ENCODE peak calls at places on chromosomes 12 and 14, in seven cellular contexts. J is GM23338; A is WTC11; Y is anterior cingulate cortex; P is activated naive CD4-positive, alpha-beta T cell; G is CD4-positive, CD25-positive, alpha-beta regulatory T cell; Q is astrocyte of the cerebellum. K is an unnamed sample.

GRCh38 chr12:69274861-69275260 is 35.5 kb downstream of the CPSF6 start:
- DNase-seq in Q (no peak), J (no peak), P (no peak), A (no peak), G (no peak), Y (no peak), K (peak)

GRCh38 chr14:78075610-78076277 is 94.4 kb upstream of the NRXN3 start:
- DNase-seq in Y (no peak), J (no peak), G (no peak), Q (no peak), A (no peak), P (no peak), K (no peak)

GRCh38 chr12:131121705-131122405 is 168.1 kb downstream of the ADGRD1 start:
- DNase-seq in Q (no peak), A (no peak), Y (no peak), P (no peak), G (no peak), J (no peak), K (no peak)

GRCh38 chr12:121190523-121191031 is 19.4 kb upstream of the P2RX4 start:
- DNase-seq in P (no peak), A (no peak), Y (no peak), J (peak), Q (peak), G (no peak), K (peak)

GRCh38 chr12:12714276-12715001 is 2.7 kb upstream of the CDKN1B start:
- DNase-seq in P (peak), J (peak), Y (no peak), Q (no peak), G (peak), A (no peak), K (peak)

GRCh38 chr12:2959508-2960431 is 573 bp downstream of the TEAD4 start:
- DNase-seq in J (peak), A (peak), Q (no peak), G (no peak), P (no peak), Y (no peak), K (peak)

GRCh38 chr14:75144944-75145343 is 18.1 kb upstream of the NEK9 start:
- DNase-seq in G (no peak), Q (no peak), J (no peak), A (no peak), P (no peak), Y (no peak), K (no peak)

GRCh38 chr14:76022991-76023390 is 37.4 kb downstream of the IFT43 start:
- DNase-seq in J (no peak), G (no peak), Q (no peak), A (no peak), P (no peak), Y (no peak), K (no peak)

GRCh38 chr12:110314308-110314707 is 33.3 kb downstream of the ATP2A2 start:
- DNase-seq in Y (no peak), G (no peak), A (no peak), J (no peak), Q (no peak), P (no peak), K (peak)

GRCh38 chr12:96053476-96054261 is 18.3 kb upstream of the LTA4H start:
- DNase-seq in Q (no peak), G (no peak), P (no peak), J (no peak), Y (no peak), A (no peak), K (no peak)

GRCh38 chr14:65062096-65063075 is 39.9 kb downstream of the MAX start:
- DNase-seq in G (no peak), J (no peak), Y (no peak), P (no peak), A (no peak), Q (no peak), K (peak)

GRCh38 chr14:30621354-30621953 is 665 bp upstream of the SCFD1 start:
- DNase-seq in P (peak), G (peak), Y (no peak), J (peak), A (no peak), Q (no peak), K (no peak)

GRCh38 chr14:56304456-56304855 is 186.2 kb downstream of the PELI2 start:
- DNase-seq in J (no peak), Y (no peak), A (no peak), Q (peak), G (no peak), P (no peak), K (peak)

GRCh38 chr12:30926243-30927209 is at the start of gene TSPAN11:
- DNase-seq in Y (no peak), J (peak), G (no peak), A (peak), Q (no peak), P (no peak), K (peak)

GRCh38 chr12:32115404-32116104 is 8.9 kb downstream of the BICD1 start:
- DNase-seq in J (no peak), P (no peak), Q (peak), A (no peak), Y (no peak), G (no peak), K (peak)

GRCh38 chr12:74337951-74338350 is 199.7 kb upstream of the ATXN7L3B start:
- DNase-seq in J (no peak), Y (no peak), A (no peak), G (no peak), Q (no peak), P (no peak), K (peak)

GRCh38 chr14:22561661-22562579 is 27.1 kb downstream of the DAD1 start:
- DNase-seq in G (peak), Q (no peak), P (peak), J (no peak), A (no peak), Y (no peak), K (peak)

GRCh38 chr12:92581579-92581978 is 121.2 kb upstream of the PLEKHG7 start:
- DNase-seq in P (no peak), G (no peak), A (no peak), Q (no peak), J (no peak), Y (no peak), K (no peak)

GRCh38 chr12:108643941-108644742 is 10.4 kb upstream of the SELPLG start:
- DNase-seq in A (no peak), Q (no peak), J (no peak), G (no peak), Y (no peak), P (no peak), K (peak)

GRCh38 chr12:53560386-53560785 is 53.1 kb upstream of the NPFF start:
- DNase-seq in Q (peak), P (no peak), A (no peak), J (no peak), Y (no peak), G (no peak), K (peak)

GRCh38 chr12:114393569-114393968 is 12.4 kb downstream of the TBX5 start:
- DNase-seq in P (no peak), G (no peak), J (peak), Y (no peak), A (no peak), Q (no peak), K (no peak)

GRCh38 chr12:29220632-29221336 is 71.7 kb downstream of the FAR2 start:
- DNase-seq in Q (no peak), P (no peak), J (no peak), A (no peak), G (no peak), Y (no peak), K (no peak)

GRCh38 chr12:11763760-11764520 is 114.5 kb downstream of the ETV6 start:
- DNase-seq in G (no peak), J (no peak), P (no peak), Q (peak), A (no peak), Y (no peak), K (peak)

GRCh38 chr14:22509751-22510300 is 79.2 kb downstream of the DAD1 start:
- DNase-seq in Y (no peak), A (no peak), Q (no peak), G (no peak), J (no peak), P (no peak), K (no peak)

GRCh38 chr12:19544351-19544750 is 105.1 kb downstream of the AEBP2 start:
- DNase-seq in G (no peak), A (no peak), Q (no peak), P (no peak), J (no peak), Y (no peak), K (no peak)

GRCh38 chr14:38197761-38198345 is 9.9 kb upstream of the SSTR1 start:
- DNase-seq in G (no peak), P (no peak), A (no peak), Y (no peak), J (peak), Q (no peak), K (no peak)

GRCh38 chr12:121537814-121538698 is 42.8 kb downstream of the KDM2B start:
- DNase-seq in Y (no peak), P (peak), G (peak), A (no peak), Q (no peak), J (no peak), K (no peak)

GRCh38 chr14:65230287-65230728 is 128.0 kb upstream of the MAX start:
- DNase-seq in G (no peak), J (no peak), P (no peak), A (no peak), Q (no peak), Y (peak), K (no peak)

GRCh38 chr14:96268426-96269358 is 12.7 kb downstream of the BDKRB1 start:
- DNase-seq in A (no peak), G (no peak), P (no peak), Q (peak), J (no peak), Y (no peak), K (peak)

GRCh38 chr12:71755146-71755892 is 656 bp downstream of the RAB21 start:
- DNase-seq in P (no peak), Q (no peak), Y (peak), J (peak), G (no peak), A (no peak), K (peak)

K was measured in astrocyte of the spinal cord.